ENCODE peak calls at places on chromosome 5, in ten cellular contexts. E is CD8-positive, alpha-beta memory T cell; F is neuronal stem cell; Q is PC-9; P is heart right ventricle; G is Caco-2; D is breast epithelium; V is psoas muscle; R is neural progenitor cell; Y is osteoblast. K is an unnamed sample.

GRCh38 chr5:35884125-35884788 is 27.6 kb downstream of the IL7R start:
- DNase-seq in E (no peak), F (no peak), Q (peak; percentile 85), P (no peak), G (no peak), D (no peak), V (no peak), R (no peak), Y (no peak), K (peak; percentile 86)

GRCh38 chr5:157961176-157961575 is 102.2 kb upstream of the CLINT1 start:
- DNase-seq in E (no peak), F (no peak), Q (no peak), P (no peak), G (no peak), D (no peak), V (no peak), R (no peak), Y (no peak), K (no peak)

GRCh38 chr5:134079748-134080581 is 34.5 kb upstream of the TCF7 start:
- DNase-seq in E (peak; percentile 34), F (no peak), Q (no peak), P (no peak), G (no peak), D (no peak), V (no peak), R (no peak), Y (no peak), K (no peak)

GRCh38 chr5:165334186-165334585 is 1828.8 kb downstream of the MAT2B start:
- DNase-seq in E (no peak), F (no peak), Q (no peak), P (no peak), G (no peak), D (no peak), V (no peak), R (no peak), Y (peak; percentile 36), K (peak; percentile 67)

GRCh38 chr5:121968910-121969607 is 7.3 kb downstream of the SRFBP1 start:
- DNase-seq in E (no peak), F (no peak), Q (peak; percentile 95), P (no peak), G (no peak), D (no peak), V (no peak), R (no peak), Y (peak; percentile 82), K (peak; percentile 95)

GRCh38 chr5:9774472-9775079 is 144.4 kb upstream of the TAS2R1 start:
- DNase-seq in E (no peak), F (no peak), Q (peak; percentile 28), P (no peak), G (peak; percentile 47), D (no peak), V (no peak), R (peak; percentile 15), Y (no peak), K (peak; percentile 43)

GRCh38 chr5:131475416-131476045 is 159.5 kb downstream of the RAPGEF6 start:
- DNase-seq in E (no peak), F (no peak), Q (no peak), P (no peak), G (no peak), D (no peak), V (no peak), R (no peak), Y (peak; percentile 47), K (no peak)

GRCh38 chr5:107661038-107661649 is 9.6 kb downstream of the EFNA5 start:
- DNase-seq in E (no peak), F (peak; percentile 71), Q (no peak), P (no peak), G (no peak), D (no peak), V (no peak), R (peak; percentile 89), Y (no peak), K (no peak)

GRCh38 chr5:58764199-58764598 is 181.3 kb downstream of the RAB3C start:
- DNase-seq in E (no peak), F (no peak), Q (no peak), P (no peak), G (no peak), D (peak; percentile 41), V (no peak), R (no peak), Y (no peak), K (peak; percentile 11)

GRCh38 chr5:64273276-64273675 is 107.6 kb downstream of the RNF180 start:
- DNase-seq in E (no peak), F (no peak), Q (no peak), P (no peak), G (no peak), D (no peak), V (no peak), R (no peak), Y (no peak), K (no peak)

GRCh38 chr5:83343345-83343744 is 128.2 kb upstream of the VCAN start:
- DNase-seq in E (no peak), F (no peak), Q (no peak), P (no peak), G (no peak), D (no peak), V (no peak), R (no peak), Y (no peak), K (no peak)

DNA sequence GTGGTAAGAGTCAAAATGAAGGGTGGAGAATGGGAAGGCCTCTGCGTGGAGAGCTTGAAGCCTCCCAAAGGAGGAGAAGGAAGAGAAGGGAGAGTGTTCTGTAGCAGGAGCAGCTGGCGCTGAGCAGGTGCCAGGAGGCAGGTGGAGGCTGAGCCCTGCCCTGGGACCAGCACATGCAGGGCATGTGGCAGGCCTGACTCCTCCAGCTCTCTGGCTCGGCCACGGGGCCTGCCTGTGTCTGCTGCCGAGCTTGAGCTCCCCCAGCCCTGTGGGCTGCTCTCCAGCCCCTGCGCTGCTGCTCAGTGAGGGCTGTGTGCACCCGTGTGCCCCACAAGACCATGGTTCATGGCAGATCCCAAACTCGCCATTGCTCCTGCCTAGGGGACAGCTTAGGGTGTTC is 6.7 kb downstream of the TSPAN17 start:
- DNase-seq in E (no peak), F (no peak), Q (no peak), P (no peak), G (no peak), D (no peak), V (no peak), R (no peak), Y (no peak), K (no peak)
- H3K4me1 ChIP-seq in E (peaks cover 55% of the 10 kb centered on the region), F (no peaks in the 10 kb centered on the region), Q (peaks cover under 1% of the 10 kb centered on the region), P (peaks cover 15% of the 10 kb centered on the region), G (no peaks in the 10 kb centered on the region), D (no peaks in the 10 kb centered on the region), V (peaks cover 4% of the 10 kb centered on the region), R (peaks cover 4% of the 10 kb centered on the region), Y (peaks cover 15% of the 10 kb centered on the region), K (no peaks in the 10 kb centered on the region)

GRCh38 chr5:139301766-139302499 is 8.4 kb downstream of the MATR3 start:
- DNase-seq in E (no peak), F (no peak), Q (no peak), P (no peak), G (no peak), D (no peak), V (no peak), R (no peak), Y (no peak), K (no peak)
- H3K4me1 ChIP-seq in E (peaks cover 98% of the 10 kb centered on the region), F (peaks cover 3% of the 10 kb centered on the region), Q (peaks cover 27% of the 10 kb centered on the region), P (peaks cover 97% of the 10 kb centered on the region), G (peaks cover 23% of the 10 kb centered on the region), D (no peaks in the 10 kb centered on the region), V (peaks cover 92% of the 10 kb centered on the region), R (peaks cover 43% of the 10 kb centered on the region), Y (peaks cover 15% of the 10 kb centered on the region), K (peaks cover 12% of the 10 kb centered on the region)

GRCh38 chr5:115460476-115460875 is 84.1 kb downstream of the FEM1C start:
- DNase-seq in E (no peak), F (no peak), Q (peak; percentile 93), P (peak; percentile 81), G (no peak), D (no peak), V (peak; percentile 62), R (no peak), Y (no peak), K (peak; percentile 89)
- H3K4me1 ChIP-seq in E (no peaks in the 10 kb centered on the region), F (peaks cover 3% of the 10 kb centered on the region), Q (peaks cover 55% of the 10 kb centered on the region), P (peaks cover 61% of the 10 kb centered on the region), G (peaks cover 21% of the 10 kb centered on the region), D (no peaks in the 10 kb centered on the region), V (peaks cover 62% of the 10 kb centered on the region), R (peaks cover 40% of the 10 kb centered on the region), Y (peaks cover 45% of the 10 kb centered on the region), K (peaks cover 25% of the 10 kb centered on the region)

DNA sequence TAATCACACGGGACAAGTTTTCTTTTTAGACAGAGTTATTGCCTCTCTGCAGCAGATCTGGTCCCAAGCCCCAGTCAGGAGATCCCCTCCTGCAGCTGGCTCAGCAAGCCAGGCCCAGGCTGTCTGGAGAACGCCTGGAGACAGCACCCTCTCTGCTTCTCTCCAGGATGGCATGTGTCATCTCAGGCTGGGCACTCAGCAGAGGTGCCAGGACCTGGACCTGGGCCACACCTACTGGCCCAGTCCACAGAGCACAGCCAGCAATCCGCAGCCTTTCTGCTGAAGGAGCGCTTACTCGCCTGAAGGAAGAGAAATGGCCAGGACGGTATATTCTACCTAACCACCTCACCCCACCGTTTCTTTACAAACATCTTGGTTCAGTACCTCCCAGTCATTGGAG is 4.7 kb upstream of the TBC1D9B start:
- DNase-seq in E (no peak), F (no peak), Q (no peak), P (no peak), G (no peak), D (no peak), V (no peak), R (no peak), Y (no peak), K (no peak)
- H3K4me1 ChIP-seq in E (peaks cover 7% of the 10 kb centered on the region), F (no peaks in the 10 kb centered on the region), Q (peaks cover 21% of the 10 kb centered on the region), P (peaks cover 10% of the 10 kb centered on the region), G (peaks cover 14% of the 10 kb centered on the region), D (no peaks in the 10 kb centered on the region), V (peaks cover 22% of the 10 kb centered on the region), R (peaks cover 6% of the 10 kb centered on the region), Y (peaks cover 9% of the 10 kb centered on the region), K (no peaks in the 10 kb centered on the region)

K was measured in foreskin keratinocyte.